ENCODE peak calls at places on chromosomes 3 and 15, in six cellular contexts. Z, H, O, N, Y and P are unnamed samples.
A peak's percentile ranks its signal among the peaks of the same experiment; 100 is the strongest.

GRCh38 chr3:172516318-172517214 is 6.7 kb downstream of the TNFSF10 start:
- DNase-seq in N (peak; percentile 82), Z (no peak), O (no peak), H (no peak), Y (peak; percentile 21), P (peak; percentile 89)

GRCh38 chr3:60742606-60743145 is 508.6 kb downstream of the FHIT start:
- DNase-seq in Y (no peak), Z (no peak), N (no peak), H (peak; percentile 71), O (no peak), P (no peak)

GRCh38 chr3:54863806-54864205 is 64.1 kb downstream of the LRTM1 start:
- DNase-seq in N (no peak), Y (no peak), H (no peak), O (no peak), Z (no peak), P (no peak)

GRCh38 chr3:108159865-108160264 is 62.4 kb downstream of the IFT57 start:
- DNase-seq in Z (no peak), O (no peak), H (no peak), Y (no peak), N (peak; percentile 70), P (peak; percentile 49)

GRCh38 chr3:28590851-28591250 is 242.2 kb upstream of the AZI2 start:
- DNase-seq in Z (no peak), Y (no peak), N (no peak), H (no peak), O (no peak), P (no peak)

GRCh38 chr3:70882104-70882503 is 569.7 kb upstream of the MDFIC2 start:
- DNase-seq in Z (no peak), Y (no peak), O (no peak), N (peak; percentile 29), H (no peak), P (peak; percentile 63)

GRCh38 chr3:107710851-107711250 is 188.1 kb downstream of the BBX start:
- DNase-seq in O (no peak), Z (no peak), Y (no peak), N (peak; percentile 71), H (peak; percentile 53), P (peak; percentile 81)

GRCh38 chr3:12993022-12993622 is 80.1 kb downstream of the IQSEC1 start:
- DNase-seq in Z (no peak), Y (no peak), H (peak; percentile 76), N (no peak), O (no peak), P (no peak)

GRCh38 chr15:98981851-98982722 is 25.5 kb downstream of the PGPEP1L start:
- DNase-seq in Z (no peak), O (no peak), Y (no peak), H (no peak), N (peak; percentile 12), P (no peak)

GRCh38 chr15:23118208-23118607 is 18.4 kb downstream of the GOLGA6L1 start:
- DNase-seq in H (no peak), Y (no peak), N (no peak), O (no peak), Z (no peak), P (no peak)

GRCh38 chr3:155807823-155808222 is 1.7 kb upstream of the C3orf33 start:
- DNase-seq in Y (no peak), N (no peak), Z (no peak), H (no peak), O (no peak), P (no peak)

GRCh38 chr3:141320399-141321108 is 47.8 kb upstream of the ZBTB38 start:
- DNase-seq in O (no peak), N (no peak), H (no peak), Z (no peak), Y (no peak), P (peak; percentile 38)

GRCh38 chr3:12383218-12383617 is 94.3 kb downstream of the PPARG start:
- DNase-seq in Z (no peak), H (no peak), Y (no peak), O (no peak), N (no peak), P (no peak)

GRCh38 chr15:77616072-77616471 is 16.6 kb downstream of the LINGO1 start:
- DNase-seq in O (no peak), N (no peak), Y (no peak), H (no peak), Z (no peak), P (no peak)

GRCh38 chr3:31532587-31533168 is at the start of gene STT3B:
- DNase-seq in H (peak; percentile 80), Y (peak; percentile 87), Z (peak; percentile 73), O (peak; percentile 52), N (peak; percentile 84), P (no peak)

GRCh38 chr3:141127344-141128125 is 76.4 kb downstream of the SPSB4 start:
- DNase-seq in Y (no peak), N (no peak), O (no peak), H (no peak), Z (no peak), P (no peak)

GRCh38 chr3:621714-622113 is 425.2 kb downstream of the CHL1 start:
- DNase-seq in O (no peak), N (no peak), Y (no peak), H (no peak), Z (no peak), P (no peak)